ENCODE peak calls at places on chromosomes 13 and 19, in eight cellular contexts. I, Q, X, W, K, M, V and Z are unnamed samples.

GRCh38 chr13:77846173-77846572 is 72.5 kb downstream of the EDNRB start:
- DNase-seq in V (no peak), W (no peak), I (no peak), K (no peak), X (no peak), M (no peak), Q (no peak), Z (no peak)

GRCh38 chr19:27972291-27973040 is 1240.5 kb downstream of the UQCRFS1 start:
- DNase-seq in I (no peak), Q (no peak), X (no peak), M (no peak), K (no peak), W (no peak), V (no peak), Z (no peak)

GRCh38 chr19:44430956-44431355 is 17.3 kb downstream of the ZNF229 start:
- DNase-seq in V (no peak), X (no peak), Q (no peak), I (no peak), W (no peak), K (no peak), M (no peak), Z (no peak)

GRCh38 chr13:113410472-113411201 is 42.7 kb downstream of the ADPRHL1 start:
- DNase-seq in X (peak), W (no peak), K (no peak), Q (no peak), M (peak), I (no peak), V (peak), Z (no peak)

GRCh38 chr13:81821259-81821658 is 1480.3 kb upstream of the SPRY2 start:
- DNase-seq in X (no peak), V (no peak), W (no peak), K (no peak), I (no peak), M (no peak), Q (no peak), Z (no peak)

GRCh38 chr19:1070576-1070930 is 3.6 kb downstream of the ARHGAP45 start:
- DNase-seq in Q (peak), M (no peak), V (no peak), W (no peak), I (no peak), K (no peak), X (no peak), Z (no peak)

GRCh38 chr13:32187651-32188050 is 127.5 kb downstream of the ZAR1L start:
- DNase-seq in K (no peak), X (no peak), Q (no peak), W (no peak), I (no peak), M (no peak), V (no peak), Z (no peak)

GRCh38 chr19:1063909-1064660 is 2.9 kb upstream of the ARHGAP45 start:
- DNase-seq in X (no peak), I (no peak), W (peak), M (no peak), Q (peak), K (no peak), V (no peak), Z (no peak)

GRCh38 chr13:97228850-97229521 is 6.9 kb downstream of the MBNL2 start:
- DNase-seq in Q (no peak), W (no peak), V (no peak), M (no peak), K (no peak), X (no peak), I (no peak), Z (no peak)

GRCh38 chr19:19752760-19753403 is 20.0 kb upstream of the ZNF14 start:
- DNase-seq in M (no peak), W (no peak), I (no peak), K (no peak), X (no peak), V (no peak), Q (no peak), Z (no peak)

GRCh38 chr13:94544922-94545321 is 51.0 kb downstream of the TGDS start:
- DNase-seq in W (no peak), I (no peak), M (no peak), Q (no peak), V (no peak), K (no peak), X (no peak), Z (no peak)

GRCh38 chr19:14475251-14476073 is at the start of gene PTGER1:
- DNase-seq in V (no peak), M (no peak), Q (peak), I (no peak), K (no peak), X (peak), W (peak), Z (no peak)

DNA sequence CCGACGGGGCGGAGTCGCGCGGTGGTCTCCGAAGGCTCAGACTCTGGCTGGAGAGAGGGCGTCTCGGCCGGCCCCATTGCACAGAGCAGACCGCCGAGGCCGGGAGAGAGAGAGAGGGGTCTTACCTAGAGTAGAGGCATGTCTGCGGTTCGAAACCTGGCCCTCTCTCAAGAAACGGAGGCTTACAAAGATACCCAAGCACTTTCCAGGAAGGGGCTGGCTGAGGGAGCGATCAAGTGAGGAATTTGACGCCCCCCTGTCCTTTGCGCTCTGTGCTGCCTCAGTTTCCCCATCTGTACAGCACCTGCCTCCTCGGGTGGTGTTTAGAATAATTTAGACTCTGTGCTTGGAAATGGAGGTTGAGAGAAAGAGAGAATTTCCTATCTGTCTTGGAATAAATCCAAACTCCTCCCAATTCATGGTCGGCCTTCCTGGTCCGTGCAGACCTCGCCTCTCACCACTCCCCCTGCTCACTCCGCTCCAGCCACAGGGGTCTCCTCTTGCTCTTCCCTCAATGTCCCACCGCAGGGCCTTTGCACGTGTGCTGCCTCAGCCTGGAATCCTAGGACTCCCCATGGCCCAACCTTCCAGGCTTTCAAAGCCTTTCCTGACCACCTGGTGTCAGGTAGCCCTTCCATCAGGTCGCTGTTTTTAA is 659 bp upstream of the ISOC2 start:
- DNase-seq in I (no peak), W (peak), V (no peak), Q (no peak), X (no peak), M (no peak), K (no peak), Z (no peak)
- TF ChIP-seq POLR2AphosphoS5 in I (no peak), W (peak), V (no peak), Q (no peak), X (peak), M (peak), K (no peak), Z (no peak)

DNA sequence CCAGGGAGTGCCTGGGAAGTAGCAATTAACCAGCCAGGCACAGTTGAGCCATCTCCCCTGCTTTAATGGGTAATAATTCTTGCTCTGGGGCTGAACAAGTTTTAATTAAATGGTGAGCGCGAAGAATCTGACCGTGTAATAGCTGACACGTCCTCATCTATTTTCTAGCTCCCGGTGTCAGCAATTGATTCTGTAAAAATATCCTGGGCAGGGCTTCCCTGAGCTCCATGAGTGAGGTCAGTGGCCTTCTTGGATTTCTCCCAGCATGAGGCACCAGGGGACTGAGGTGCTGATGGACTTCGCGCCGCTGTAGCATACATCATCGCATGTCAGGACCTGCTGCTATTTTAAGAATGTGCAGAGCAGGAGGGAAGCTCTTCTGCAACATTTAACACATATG is 27.0 kb downstream of the SIPA1L3 start:
- DNase-seq in W (no peak), K (no peak), X (no peak), V (no peak), I (peak), M (no peak), Q (no peak), Z (no peak)
- H3K27ac ChIP-seq in W (no peak), K (no peak), X (peak), V (peak), I (peak), M (no peak), Q (peak), Z (no peak)

DNA sequence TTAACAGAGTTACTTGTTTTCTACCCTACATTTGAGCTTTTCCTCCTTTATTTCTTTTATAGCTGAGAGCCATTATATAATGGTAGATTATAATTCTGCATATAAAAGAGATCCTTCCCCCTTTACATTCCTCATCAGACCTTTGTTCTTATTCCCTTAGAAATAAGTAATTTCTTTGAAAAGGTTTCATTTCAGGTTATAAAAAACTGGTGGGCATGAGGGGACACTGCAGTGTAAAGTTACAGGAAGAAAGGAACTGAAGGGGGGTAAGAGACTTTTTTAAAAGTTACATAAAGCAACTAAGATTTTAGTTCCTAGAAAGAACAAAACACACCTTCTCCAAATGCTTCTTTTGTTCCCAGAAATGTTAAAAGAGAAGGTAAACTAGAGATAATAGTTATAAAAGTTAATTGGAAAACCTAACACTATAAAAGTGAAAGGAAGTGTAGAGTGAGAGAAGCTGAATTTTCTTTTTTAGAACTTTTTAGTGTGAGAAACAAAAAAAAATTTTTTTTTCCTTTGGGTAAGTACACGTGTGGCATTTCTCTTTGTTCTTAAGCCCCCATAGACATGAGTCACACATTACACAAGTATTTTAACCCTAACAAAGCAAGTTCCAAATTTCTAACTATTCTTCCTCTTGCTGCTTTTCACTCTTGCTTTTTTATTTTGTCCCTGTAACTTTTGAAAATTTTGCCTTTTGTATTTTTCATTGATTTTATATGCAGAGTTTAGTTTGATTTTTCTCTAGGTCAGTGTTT is 106.4 kb upstream of the MLNR start:
- DNase-seq in I (no peak), K (no peak), V (no peak), Q (no peak), W (no peak), M (no peak), X (no peak), Z (no peak)
- H3K4me3 ChIP-seq in I (no peak), K (peak), V (no peak), Q (peak), W (no peak), M (no peak), X (no peak), Z (no peak)

DNA sequence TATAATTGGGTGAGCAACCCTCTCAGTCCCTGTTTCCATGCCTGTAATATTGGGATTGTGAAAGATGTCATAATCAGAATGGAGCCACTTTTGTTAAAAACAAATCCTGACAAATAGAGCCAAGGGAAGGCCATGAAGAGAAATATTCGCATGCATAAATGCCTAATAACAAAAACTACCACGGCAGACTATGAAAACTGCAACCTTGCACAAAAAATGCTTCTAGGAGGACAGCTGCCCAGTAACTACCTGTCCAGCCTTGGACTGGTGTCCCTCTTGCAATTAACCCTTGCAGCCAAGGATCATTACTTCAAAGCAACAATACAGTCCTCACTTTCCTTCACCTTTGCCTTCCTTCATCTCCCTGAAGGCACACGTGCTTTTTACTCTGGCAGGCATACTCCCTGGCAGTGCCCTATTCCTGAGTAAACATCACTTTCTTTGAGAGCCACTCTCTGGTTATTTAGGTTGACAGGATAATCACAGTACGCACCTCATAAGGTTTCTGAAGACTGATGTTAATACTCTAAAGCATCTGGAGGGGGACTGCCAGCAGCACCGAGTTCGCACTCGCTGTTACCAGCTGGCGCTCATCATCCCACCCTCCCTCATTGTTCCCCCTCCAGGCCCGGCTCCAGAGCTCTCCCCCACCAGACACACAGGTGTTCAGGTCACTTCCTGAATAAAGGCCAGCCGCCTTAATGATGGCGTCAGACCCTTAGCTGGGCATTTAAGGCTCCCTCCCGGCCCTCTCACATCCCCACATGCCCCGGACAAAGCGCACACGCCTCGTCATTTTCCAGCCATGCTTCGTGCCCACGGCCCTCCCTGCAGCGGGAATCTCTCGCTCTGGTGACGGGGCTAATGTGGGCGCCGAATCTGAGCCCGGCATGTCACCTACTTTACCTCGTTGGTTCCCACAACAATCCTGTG is 57.3 kb downstream of the CDADC1 start:
- DNase-seq in K (no peak), I (no peak), V (no peak), W (no peak), X (no peak), M (no peak), Q (no peak), Z (no peak)
- TF ChIP-seq POLR2AphosphoS5 in K (no peak), I (no peak), V (no peak), W (no peak), X (no peak), M (no peak), Q (no peak), Z (no peak)

GRCh38 chr19:47483800-47484690 is at the start of gene KPTN:
- DNase-seq in Q (peak), V (peak), X (peak), I (peak), M (peak), K (peak), W (peak), Z (peak)

GRCh38 chr19:47480658-47481057 is 3.4 kb downstream of the KPTN start:
- DNase-seq in Q (no peak), M (no peak), K (no peak), X (no peak), V (no peak), I (no peak), W (no peak), Z (no peak)

GRCh38 chr19:47485210-47485609 is 1.2 kb upstream of the KPTN start:
- DNase-seq in I (no peak), K (no peak), W (no peak), M (no peak), X (no peak), V (no peak), Q (no peak), Z (no peak)

GRCh38 chr19:47481460-47482052 is 2.5 kb downstream of the KPTN start:
- DNase-seq in V (no peak), M (no peak), W (no peak), K (no peak), Q (no peak), X (no peak), I (no peak), Z (no peak)

GRCh38 chr19:47483200-47483599 is 819 bp downstream of the KPTN start:
- DNase-seq in Q (no peak), V (no peak), X (no peak), K (no peak), W (no peak), I (no peak), M (no peak), Z (no peak)
- H3K27ac ChIP-seq in Q (no peak), V (peak), X (peak), K (no peak), W (no peak), I (no peak), M (no peak), Z (no peak)

GRCh38 chr13:102402292-102402691 is 444 bp upstream of the FGF14 start:
- DNase-seq in K (peak), X (no peak), M (peak), W (no peak), Q (peak), V (no peak), I (no peak), Z (no peak)
- H3K4me3 ChIP-seq in K (peak), X (no peak), M (peak), W (no peak), Q (peak), V (peak), I (peak), Z (no peak)